ENCODE peak calls at places on chromosomes 1 and 21, in four cellular contexts. X is colonic mucosa, P is B cell, Q is cardiac fibroblast. T is an unnamed sample.
A peak's percentile ranks its signal among the peaks of the same experiment; 100 is the strongest.

GRCh38 chr1:210213335-210213734 is 19.3 kb upstream of the SERTAD4 start:
- DNase-seq in X (no peak), P (no peak), Q (no peak), T (no peak)

GRCh38 chr1:209791920-209792319 is 7.6 kb upstream of the C1orf74 start:
- DNase-seq in X (peak; percentile 75), P (no peak), Q (no peak), T (no peak)

GRCh38 chr1:24929091-24929875 is 793 bp downstream of the RUNX3 start:
- DNase-seq in X (no peak), P (peak; percentile 68), Q (no peak), T (no peak)

GRCh38 chr1:85149805-85150204 is 51.0 kb downstream of the SYDE2 start:
- DNase-seq in X (no peak), P (no peak), Q (no peak), T (no peak)

GRCh38 chr21:45901061-45901690 is 80.4 kb upstream of the COL6A1 start:
- DNase-seq in X (no peak), P (no peak), Q (no peak), T (no peak)

GRCh38 chr1:24805534-24806301 is 60.5 kb downstream of the CLIC4 start:
- DNase-seq in X (no peak), P (no peak), Q (peak; percentile 92), T (no peak)

GRCh38 chr21:25934771-25935224 is 200.0 kb downstream of the GABPA start:
- DNase-seq in X (peak; percentile 60), P (no peak), Q (peak; percentile 99), T (no peak)

GRCh38 chr1:234558186-234558836 is 51.7 kb downstream of the IRF2BP2 start:
- DNase-seq in X (no peak), P (no peak), Q (no peak), T (no peak)

GRCh38 chr1:221468556-221468955 is 273.3 kb downstream of the DUSP10 start:
- DNase-seq in X (no peak), P (no peak), Q (no peak), T (no peak)

GRCh38 chr1:84103197-84103992 is 40.7 kb upstream of the PRKACB start:
- DNase-seq in X (peak; percentile 39), P (no peak), Q (peak; percentile 91), T (no peak)

GRCh38 chr1:90850181-90850924 is 133.3 kb upstream of the BARHL2 start:
- DNase-seq in X (peak; percentile 34), P (no peak), Q (peak; percentile 29), T (no peak)

GRCh38 chr1:76611782-76612445 is 255.4 kb upstream of the ST6GALNAC5 start:
- DNase-seq in X (no peak), P (no peak), Q (no peak), T (no peak)

GRCh38 chr21:45640888-45641479 is 2.5 kb upstream of the PCBP3 start:
- DNase-seq in X (peak; percentile 62), P (no peak), Q (peak; percentile 79), T (no peak)

GRCh38 chr1:235011599-235012435 is 116.8 kb downstream of the TOMM20 start:
- DNase-seq in X (peak; percentile 50), P (peak; percentile 67), Q (peak; percentile 100), T (no peak)

GRCh38 chr1:182642461-182642860 is 38.3 kb upstream of the RGS16 start:
- DNase-seq in X (no peak), P (no peak), Q (no peak), T (no peak)

GRCh38 chr1:89719502-89720306 is 86.8 kb downstream of the LRRC8C start:
- DNase-seq in X (no peak), P (peak; percentile 51), Q (peak; percentile 34), T (no peak)

GRCh38 chr1:90821793-90822359 is 104.8 kb upstream of the BARHL2 start:
- DNase-seq in X (no peak), P (no peak), Q (no peak), T (no peak)

GRCh38 chr1:200231787-200232222 is 178.0 kb downstream of the ZNF281 start:
- DNase-seq in X (no peak), P (no peak), Q (peak; percentile 21), T (no peak)

GRCh38 chr1:14538335-14538734 is 60.1 kb upstream of the KAZN start:
- DNase-seq in X (no peak), P (no peak), Q (no peak), T (no peak)

GRCh38 chr1:238242156-238242555 is 351.4 kb upstream of the ZP4 start:
- DNase-seq in X (no peak), P (no peak), Q (no peak), T (no peak)

GRCh38 chr1:167184081-167184480 is 36.6 kb upstream of the POU2F1 start:
- DNase-seq in X (no peak), P (no peak), Q (no peak), T (no peak)

GRCh38 chr1:57072775-57073174 is 107.0 kb upstream of the C8B start:
- DNase-seq in X (no peak), P (no peak), Q (no peak), T (no peak)

GRCh38 chr1:31688233-31688918 is 15.4 kb downstream of the COL16A1 start:
- DNase-seq in X (no peak), P (no peak), Q (no peak), T (no peak)

GRCh38 chr1:31689394-31689793 is 14.4 kb downstream of the COL16A1 start:
- DNase-seq in X (no peak), P (no peak), Q (no peak), T (no peak)

GRCh38 chr1:31690921-31691320 is 12.9 kb downstream of the COL16A1 start:
- DNase-seq in X (no peak), P (no peak), Q (no peak), T (no peak)

GRCh38 chr1:31691446-31691845 is 12.4 kb downstream of the COL16A1 start:
- DNase-seq in X (no peak), P (no peak), Q (no peak), T (no peak)

DNA sequence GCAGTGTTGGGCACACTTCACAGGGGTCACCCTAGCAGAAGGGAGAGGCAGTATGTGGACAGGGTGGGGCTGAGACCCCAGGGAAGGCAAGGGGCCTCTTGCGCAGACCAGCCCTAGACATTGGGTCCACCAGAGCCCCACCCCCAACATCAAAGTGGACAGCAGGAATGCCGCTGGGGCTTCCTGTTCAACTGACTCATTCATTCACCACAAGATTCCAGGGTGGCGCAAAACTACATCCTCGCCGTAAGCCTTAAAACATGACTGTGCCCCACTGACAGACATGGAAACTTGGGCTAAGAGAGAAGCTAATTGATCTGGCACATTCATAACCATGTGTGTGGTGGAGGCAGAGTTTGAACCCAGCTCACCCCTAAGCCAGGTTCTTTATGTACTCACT is 14.0 kb downstream of the COL16A1 start:
- DNase-seq in X (no peak), P (no peak), Q (peak; percentile 97), T (no peak)
- TF ChIP-seq CTCF in X (no peak), P (no peak), Q (no peak), T (no peak)

GRCh38 chr1:30715886-30716285 is 7.5 kb downstream of the MATN1 start:
- DNase-seq in X (no peak), P (no peak), Q (no peak), T (no peak)

GRCh38 chr1:30714536-30715090 is 8.8 kb downstream of the MATN1 start:
- DNase-seq in X (no peak), P (no peak), Q (no peak), T (no peak)

GRCh38 chr1:30714025-30714424 is 9.4 kb downstream of the MATN1 start:
- DNase-seq in X (no peak), P (no peak), Q (no peak), T (no peak)

GRCh38 chr1:30716646-30717045 is 6.7 kb downstream of the MATN1 start:
- DNase-seq in X (no peak), P (no peak), Q (no peak), T (no peak)

GRCh38 chr1:30715216-30715615 is 8.2 kb downstream of the MATN1 start:
- DNase-seq in X (peak; percentile 35), P (no peak), Q (no peak), T (no peak)
- TF ChIP-seq CTCF in X (peak; percentile 16), P (peak; percentile 35), Q (peak; percentile 47), T (peak; percentile 5)

DNA sequence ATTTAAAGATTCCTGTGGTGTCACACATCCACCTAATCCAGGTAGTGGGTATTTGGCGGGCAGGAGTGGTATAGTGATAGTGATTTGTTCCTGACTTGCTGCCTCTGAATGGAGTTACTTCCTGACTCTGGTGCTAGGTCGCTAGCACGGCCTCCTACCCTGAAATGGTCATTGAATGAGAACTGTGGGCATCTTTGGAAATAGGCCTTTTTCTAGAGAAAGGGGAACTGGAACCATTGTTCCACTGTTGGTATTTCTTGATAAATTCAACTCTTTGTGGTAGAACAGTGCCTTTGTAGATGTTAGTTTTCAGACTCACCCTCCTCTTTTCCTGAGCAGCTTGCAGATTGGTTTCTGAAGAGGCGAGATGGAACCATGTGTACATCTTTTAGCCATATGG is 1.5 kb downstream of the QSOX1 start:
- DNase-seq in X (no peak), P (no peak), Q (no peak), T (no peak)
- TF ChIP-seq CTCF in X (no peak), P (no peak), Q (no peak), T (no peak)

GRCh38 chr1:27496604-27497155 is 6.7 kb upstream of the WASF2 start:
- DNase-seq in X (no peak), P (no peak), Q (peak; percentile 58), T (no peak)
- TF ChIP-seq CTCF in X (no peak), P (no peak), Q (peak; percentile 26), T (peak; percentile 12)

GRCh38 chr1:47727051-47727708 is 270.0 kb downstream of the TRABD2B start:
- DNase-seq in X (peak; percentile 71), P (no peak), Q (no peak), T (no peak)

GRCh38 chr1:47724427-47724999 is 272.7 kb downstream of the TRABD2B start:
- DNase-seq in X (peak; percentile 70), P (no peak), Q (no peak), T (no peak)

GRCh38 chr1:47726496-47726855 is 270.7 kb downstream of the TRABD2B start:
- DNase-seq in X (no peak), P (no peak), Q (no peak), T (no peak)

GRCh38 chr1:47725732-47726495 is 271.3 kb downstream of the TRABD2B start:
- DNase-seq in X (peak; percentile 93), P (peak; percentile 80), Q (peak; percentile 79), T (peak; percentile 57)

DNA sequence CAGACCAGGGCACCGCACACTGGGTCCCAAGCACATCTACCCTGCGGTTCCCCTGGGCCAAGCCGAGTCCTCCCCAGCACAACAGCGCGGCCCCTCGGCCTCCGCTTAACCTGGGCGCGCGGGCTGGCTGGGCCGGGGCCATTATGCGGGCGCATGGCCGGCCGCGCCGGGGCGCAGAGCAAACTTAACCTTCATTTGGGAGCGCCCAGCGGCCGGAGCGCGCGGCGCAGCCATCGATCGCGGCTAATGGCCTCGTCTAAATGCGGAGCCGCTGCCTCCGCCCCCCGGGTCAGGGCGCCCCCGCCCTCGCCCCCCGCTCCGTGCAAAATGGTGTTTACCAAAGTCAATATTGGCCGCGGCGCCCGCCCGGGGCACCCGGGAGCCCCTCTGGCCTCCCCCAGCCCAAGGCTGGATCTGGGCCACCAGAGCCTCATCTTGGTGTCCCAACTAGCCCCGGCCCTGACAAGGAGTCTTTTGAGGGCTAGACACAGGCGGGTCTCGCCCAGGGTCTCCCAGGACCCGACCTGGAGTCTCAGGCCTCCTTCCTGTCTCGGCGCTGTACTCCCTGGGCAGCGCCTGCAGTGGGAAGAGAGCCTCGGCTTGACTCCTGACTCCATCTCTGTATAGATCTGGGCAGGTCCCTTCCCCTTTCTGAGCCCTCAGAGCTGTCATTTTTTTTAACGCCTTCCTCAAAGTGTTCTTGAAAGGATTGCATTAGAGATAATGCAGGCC is 272.0 kb downstream of the TRABD2B start:
- DNase-seq in X (peak; percentile 32), P (no peak), Q (no peak), T (no peak)
- TF ChIP-seq CTCF in X (no peak), P (no peak), Q (no peak), T (no peak)